ENCODE peak calls at places on chromosomes 2 and 18, in five cellular contexts. One of them, this sample, is unnamed.
A peak's percentile ranks its signal among the peaks of the same experiment; 100 is the strongest.

GRCh38 chr2:5982911-5983310 is 290.7 kb downstream of the SOX11 start:
- DNase-seq in NCI-H2081: no peak
- DNase-seq in stimulated activated CD8-positive, alpha-beta memory T cell treated with anti-CD3 and anti-CD28 coated beads, Interleukin-7, amount 100 ng/mL, for 24 hours: no peak
- DNase-seq in GM06990: no peak
- DNase-seq in tibial nerve: no peak
- DNase-seq in this sample: no peak

GRCh38 chr2:74181739-74182138 is 3.1 kb upstream of the MOB1A start:
- DNase-seq in NCI-H2081: no peak
- DNase-seq in stimulated activated CD8-positive, alpha-beta memory T cell treated with anti-CD3 and anti-CD28 coated beads, Interleukin-7, amount 100 ng/mL, for 24 hours: no peak
- DNase-seq in GM06990: peak; percentile 65
- DNase-seq in tibial nerve: no peak
- DNase-seq in this sample: no peak

GRCh38 chr2:28710545-28710944 is 41.1 kb upstream of the PPP1CB start:
- DNase-seq in NCI-H2081: no peak
- DNase-seq in stimulated activated CD8-positive, alpha-beta memory T cell treated with anti-CD3 and anti-CD28 coated beads, Interleukin-7, amount 100 ng/mL, for 24 hours: no peak
- DNase-seq in GM06990: no peak
- DNase-seq in tibial nerve: no peak
- DNase-seq in this sample: no peak

GRCh38 chr2:239942871-239943311 is 82.3 kb downstream of the NDUFA10 start:
- DNase-seq in NCI-H2081: no peak
- DNase-seq in stimulated activated CD8-positive, alpha-beta memory T cell treated with anti-CD3 and anti-CD28 coated beads, Interleukin-7, amount 100 ng/mL, for 24 hours: no peak
- DNase-seq in GM06990: no peak
- DNase-seq in tibial nerve: no peak
- DNase-seq in this sample: no peak

GRCh38 chr2:105812180-105813044 is 67.7 kb downstream of the NCK2 start:
- DNase-seq in NCI-H2081: no peak
- DNase-seq in stimulated activated CD8-positive, alpha-beta memory T cell treated with anti-CD3 and anti-CD28 coated beads, Interleukin-7, amount 100 ng/mL, for 24 hours: no peak
- DNase-seq in GM06990: peak; percentile 74
- DNase-seq in tibial nerve: no peak
- DNase-seq in this sample: no peak

GRCh38 chr18:13628211-13628610 is 98.1 kb downstream of the FAM210A start:
- DNase-seq in NCI-H2081: peak; percentile 0
- DNase-seq in stimulated activated CD8-positive, alpha-beta memory T cell treated with anti-CD3 and anti-CD28 coated beads, Interleukin-7, amount 100 ng/mL, for 24 hours: no peak
- DNase-seq in GM06990: no peak
- DNase-seq in tibial nerve: no peak
- DNase-seq in this sample: no peak

GRCh38 chr2:67660015-67660602 is 263.0 kb downstream of the ETAA1 start:
- DNase-seq in NCI-H2081: no peak
- DNase-seq in stimulated activated CD8-positive, alpha-beta memory T cell treated with anti-CD3 and anti-CD28 coated beads, Interleukin-7, amount 100 ng/mL, for 24 hours: no peak
- DNase-seq in GM06990: no peak
- DNase-seq in tibial nerve: no peak
- DNase-seq in this sample: no peak

GRCh38 chr18:70289351-70290330 is 796 bp downstream of the SOCS6 start:
- DNase-seq in NCI-H2081: peak; percentile 43
- DNase-seq in stimulated activated CD8-positive, alpha-beta memory T cell treated with anti-CD3 and anti-CD28 coated beads, Interleukin-7, amount 100 ng/mL, for 24 hours: no peak
- DNase-seq in GM06990: peak; percentile 63
- DNase-seq in tibial nerve: no peak
- DNase-seq in this sample: no peak

GRCh38 chr2:167140767-167141166 is 252.5 kb downstream of the XIRP2 start:
- DNase-seq in NCI-H2081: no peak
- DNase-seq in stimulated activated CD8-positive, alpha-beta memory T cell treated with anti-CD3 and anti-CD28 coated beads, Interleukin-7, amount 100 ng/mL, for 24 hours: no peak
- DNase-seq in GM06990: no peak
- DNase-seq in tibial nerve: no peak
- DNase-seq in this sample: peak; percentile 70

GRCh38 chr18:75896865-75897264 is 469.4 kb upstream of the SMIM21 start:
- DNase-seq in NCI-H2081: peak; percentile 91
- DNase-seq in stimulated activated CD8-positive, alpha-beta memory T cell treated with anti-CD3 and anti-CD28 coated beads, Interleukin-7, amount 100 ng/mL, for 24 hours: no peak
- DNase-seq in GM06990: no peak
- DNase-seq in tibial nerve: no peak
- DNase-seq in this sample: no peak

GRCh38 chr2:14642499-14642898 is 10.0 kb downstream of the LRATD1 start:
- DNase-seq in NCI-H2081: no peak
- DNase-seq in stimulated activated CD8-positive, alpha-beta memory T cell treated with anti-CD3 and anti-CD28 coated beads, Interleukin-7, amount 100 ng/mL, for 24 hours: no peak
- DNase-seq in GM06990: no peak
- DNase-seq in tibial nerve: no peak
- DNase-seq in this sample: no peak

GRCh38 chr2:131168578-131168977 is 40.8 kb upstream of the POTEE start:
- DNase-seq in NCI-H2081: no peak
- DNase-seq in stimulated activated CD8-positive, alpha-beta memory T cell treated with anti-CD3 and anti-CD28 coated beads, Interleukin-7, amount 100 ng/mL, for 24 hours: no peak
- DNase-seq in GM06990: no peak
- DNase-seq in tibial nerve: no peak
- DNase-seq in this sample: no peak

GRCh38 chr2:42331569-42332284 is 29.3 kb downstream of the COX7A2L start:
- DNase-seq in NCI-H2081: no peak
- DNase-seq in stimulated activated CD8-positive, alpha-beta memory T cell treated with anti-CD3 and anti-CD28 coated beads, Interleukin-7, amount 100 ng/mL, for 24 hours: no peak
- DNase-seq in GM06990: no peak
- DNase-seq in tibial nerve: no peak
- DNase-seq in this sample: no peak

GRCh38 chr2:148640767-148641166 is 3.8 kb upstream of the EPC2 start:
- DNase-seq in NCI-H2081: no peak
- DNase-seq in stimulated activated CD8-positive, alpha-beta memory T cell treated with anti-CD3 and anti-CD28 coated beads, Interleukin-7, amount 100 ng/mL, for 24 hours: no peak
- DNase-seq in GM06990: no peak
- DNase-seq in tibial nerve: no peak
- DNase-seq in this sample: no peak

GRCh38 chr2:45344502-45344901 is 266.6 kb downstream of the SRBD1 start:
- DNase-seq in NCI-H2081: no peak
- DNase-seq in stimulated activated CD8-positive, alpha-beta memory T cell treated with anti-CD3 and anti-CD28 coated beads, Interleukin-7, amount 100 ng/mL, for 24 hours: no peak
- DNase-seq in GM06990: no peak
- DNase-seq in tibial nerve: no peak
- DNase-seq in this sample: peak; percentile 39

GRCh38 chr2:225779829-225780228 is 380.3 kb downstream of the NYAP2 start:
- DNase-seq in NCI-H2081: no peak
- DNase-seq in stimulated activated CD8-positive, alpha-beta memory T cell treated with anti-CD3 and anti-CD28 coated beads, Interleukin-7, amount 100 ng/mL, for 24 hours: no peak
- DNase-seq in GM06990: no peak
- DNase-seq in tibial nerve: no peak
- DNase-seq in this sample: no peak

GRCh38 chr2:189782221-189782671 is 1.9 kb downstream of the ORMDL1 start:
- DNase-seq in NCI-H2081: no peak
- DNase-seq in stimulated activated CD8-positive, alpha-beta memory T cell treated with anti-CD3 and anti-CD28 coated beads, Interleukin-7, amount 100 ng/mL, for 24 hours: no peak
- DNase-seq in GM06990: peak; percentile 18
- DNase-seq in tibial nerve: no peak
- DNase-seq in this sample: no peak

GRCh38 chr2:119517433-119517832 is 6.8 kb downstream of the SCTR start:
- DNase-seq in NCI-H2081: peak; percentile 18
- DNase-seq in stimulated activated CD8-positive, alpha-beta memory T cell treated with anti-CD3 and anti-CD28 coated beads, Interleukin-7, amount 100 ng/mL, for 24 hours: peak; percentile 16
- DNase-seq in GM06990: no peak
- DNase-seq in tibial nerve: no peak
- DNase-seq in this sample: no peak

GRCh38 chr2:157319795-157320194 is 5.8 kb downstream of the ERMN start:
- DNase-seq in NCI-H2081: no peak
- DNase-seq in stimulated activated CD8-positive, alpha-beta memory T cell treated with anti-CD3 and anti-CD28 coated beads, Interleukin-7, amount 100 ng/mL, for 24 hours: no peak
- DNase-seq in GM06990: no peak
- DNase-seq in tibial nerve: no peak
- DNase-seq in this sample: no peak

GRCh38 chr2:16630463-16630862 is 35.2 kb downstream of the CYRIA start:
- DNase-seq in NCI-H2081: no peak
- DNase-seq in stimulated activated CD8-positive, alpha-beta memory T cell treated with anti-CD3 and anti-CD28 coated beads, Interleukin-7, amount 100 ng/mL, for 24 hours: no peak
- DNase-seq in GM06990: no peak
- DNase-seq in tibial nerve: no peak
- DNase-seq in this sample: no peak

GRCh38 chr2:241324775-241325174 is 9.1 kb downstream of the SEPTIN2 start:
- DNase-seq in NCI-H2081: no peak
- DNase-seq in stimulated activated CD8-positive, alpha-beta memory T cell treated with anti-CD3 and anti-CD28 coated beads, Interleukin-7, amount 100 ng/mL, for 24 hours: no peak
- DNase-seq in GM06990: no peak
- DNase-seq in tibial nerve: no peak
- DNase-seq in this sample: no peak

GRCh38 chr2:28620371-28620793 is 124.5 kb downstream of the PLB1 start:
- DNase-seq in NCI-H2081: no peak
- DNase-seq in stimulated activated CD8-positive, alpha-beta memory T cell treated with anti-CD3 and anti-CD28 coated beads, Interleukin-7, amount 100 ng/mL, for 24 hours: no peak
- DNase-seq in GM06990: no peak
- DNase-seq in tibial nerve: no peak
- DNase-seq in this sample: no peak

GRCh38 chr2:170679607-170680079 is 35.5 kb upstream of the SP5 start:
- DNase-seq in NCI-H2081: no peak
- DNase-seq in stimulated activated CD8-positive, alpha-beta memory T cell treated with anti-CD3 and anti-CD28 coated beads, Interleukin-7, amount 100 ng/mL, for 24 hours: no peak
- DNase-seq in GM06990: no peak
- DNase-seq in tibial nerve: no peak
- DNase-seq in this sample: no peak

GRCh38 chr2:236241181-236242056 is 22.8 kb downstream of the ASB18 start:
- DNase-seq in NCI-H2081: no peak
- DNase-seq in stimulated activated CD8-positive, alpha-beta memory T cell treated with anti-CD3 and anti-CD28 coated beads, Interleukin-7, amount 100 ng/mL, for 24 hours: no peak
- DNase-seq in GM06990: no peak
- DNase-seq in tibial nerve: no peak
- DNase-seq in this sample: no peak

GRCh38 chr18:12038082-12038660 is 55.5 kb upstream of the ANKRD62 start:
- DNase-seq in NCI-H2081: no peak
- DNase-seq in stimulated activated CD8-positive, alpha-beta memory T cell treated with anti-CD3 and anti-CD28 coated beads, Interleukin-7, amount 100 ng/mL, for 24 hours: peak; percentile 3
- DNase-seq in GM06990: no peak
- DNase-seq in tibial nerve: no peak
- DNase-seq in this sample: no peak

GRCh38 chr2:117931978-117932377 is 81.9 kb downstream of the CCDC93 start:
- DNase-seq in NCI-H2081: no peak
- DNase-seq in stimulated activated CD8-positive, alpha-beta memory T cell treated with anti-CD3 and anti-CD28 coated beads, Interleukin-7, amount 100 ng/mL, for 24 hours: no peak
- DNase-seq in GM06990: no peak
- DNase-seq in tibial nerve: no peak
- DNase-seq in this sample: no peak

GRCh38 chr2:100879296-100879695 is 59.4 kb downstream of the NPAS2 start:
- DNase-seq in NCI-H2081: no peak
- DNase-seq in stimulated activated CD8-positive, alpha-beta memory T cell treated with anti-CD3 and anti-CD28 coated beads, Interleukin-7, amount 100 ng/mL, for 24 hours: no peak
- DNase-seq in GM06990: no peak
- DNase-seq in tibial nerve: no peak
- DNase-seq in this sample: no peak

GRCh38 chr18:77013777-77014525 is 118.6 kb downstream of the MBP start:
- DNase-seq in NCI-H2081: no peak
- DNase-seq in stimulated activated CD8-positive, alpha-beta memory T cell treated with anti-CD3 and anti-CD28 coated beads, Interleukin-7, amount 100 ng/mL, for 24 hours: no peak
- DNase-seq in GM06990: no peak
- DNase-seq in tibial nerve: peak; percentile 57
- DNase-seq in this sample: no peak

GRCh38 chr2:145421841-145422240 is 901.9 kb upstream of the ZEB2 start:
- DNase-seq in NCI-H2081: no peak
- DNase-seq in stimulated activated CD8-positive, alpha-beta memory T cell treated with anti-CD3 and anti-CD28 coated beads, Interleukin-7, amount 100 ng/mL, for 24 hours: no peak
- DNase-seq in GM06990: no peak
- DNase-seq in tibial nerve: no peak
- DNase-seq in this sample: no peak